ENCODE peak calls at places on chromosomes 12 and 14, in five cellular contexts. O, E, I, Y and A are unnamed samples.

GRCh38 chr12:2064078-2064507 is 11.3 kb downstream of the CACNA1C start:
- DNase-seq in O (no peak), Y (peak), E (no peak), I (no peak), A (no peak)

GRCh38 chr12:117685115-117685926 is 283.5 kb downstream of the KSR2 start:
- DNase-seq in O (peak), Y (peak), E (no peak), I (peak), A (peak)

GRCh38 chr12:78036889-78037288 is 206.2 kb downstream of the NAV3 start:
- DNase-seq in O (no peak), I (no peak), Y (no peak), E (no peak), A (no peak)

GRCh38 chr14:75497191-75497590 is 25.1 kb upstream of the BATF start:
- DNase-seq in E (no peak), I (no peak), Y (no peak), O (no peak), A (no peak)

GRCh38 chr12:13084898-13085640 is 18.4 kb downstream of the GSG1 start:
- DNase-seq in I (no peak), O (no peak), E (no peak), Y (no peak), A (no peak)

GRCh38 chr12:1529862-1530591 is 64.4 kb downstream of the FBXL14 start:
- DNase-seq in E (no peak), O (no peak), Y (peak), I (no peak), A (peak)

GRCh38 chr14:89331398-89331797 is 85.6 kb downstream of the FOXN3 start:
- DNase-seq in E (no peak), Y (no peak), I (no peak), O (no peak), A (no peak)

GRCh38 chr12:53684654-53685220 is 8.9 kb upstream of the ATP5MC2 start:
- DNase-seq in I (no peak), E (no peak), Y (no peak), O (no peak), A (no peak)

GRCh38 chr12:132700212-132700913 is 10.3 kb upstream of the PGAM5 start:
- DNase-seq in I (peak), E (no peak), O (no peak), Y (no peak), A (no peak)

GRCh38 chr12:53231859-53232640 is at the start of gene RARG:
- DNase-seq in I (no peak), Y (peak), O (peak), E (no peak), A (peak)

GRCh38 chr14:70905316-70905715 is 1.9 kb upstream of the PCNX1 start:
- DNase-seq in I (no peak), E (no peak), O (no peak), Y (no peak), A (no peak)

GRCh38 chr12:109702126-109702841 is 11.3 kb upstream of the FAM222A start:
- DNase-seq in I (no peak), E (no peak), O (no peak), Y (no peak), A (no peak)

GRCh38 chr12:124661382-124661781 is 94.0 kb upstream of the NCOR2 start:
- DNase-seq in Y (peak), O (no peak), E (no peak), I (no peak), A (no peak)

GRCh38 chr14:75851574-75851866 is 130.3 kb downstream of the TGFB3 start:
- DNase-seq in I (no peak), Y (no peak), O (no peak), E (no peak), A (no peak)

GRCh38 chr14:53701108-53701875 is 255.3 kb downstream of the BMP4 start:
- DNase-seq in O (no peak), Y (no peak), I (no peak), E (no peak), A (no peak)

GRCh38 chr12:68831751-68832503 is 23.9 kb downstream of the MDM2 start:
- DNase-seq in O (no peak), Y (no peak), I (no peak), E (no peak), A (no peak)

GRCh38 chr12:123013185-123014095 is 33.0 kb downstream of the ARL6IP4 start:
- DNase-seq in I (no peak), E (no peak), O (no peak), Y (no peak), A (no peak)

GRCh38 chr12:89040146-89040964 is 311.9 kb downstream of the DUSP6 start:
- DNase-seq in E (no peak), Y (no peak), I (no peak), O (no peak), A (peak)

GRCh38 chr12:6821674-6822433 is at the start of gene GPR162:
- DNase-seq in I (no peak), E (no peak), O (peak), Y (peak), A (peak)

GRCh38 chr12:14769462-14769836 is 33.8 kb downstream of the WBP11 start:
- DNase-seq in O (peak), Y (peak), E (no peak), I (no peak), A (peak)

GRCh38 chr12:116126610-116127009 is 150.9 kb downstream of the MED13L start:
- DNase-seq in Y (no peak), O (no peak), E (no peak), I (no peak), A (no peak)

GRCh38 chr12:58728397-58728796 is 191.9 kb downstream of the LRIG3 start:
- DNase-seq in I (no peak), Y (no peak), O (no peak), E (no peak), A (no peak)

GRCh38 chr12:49126852-49127763 is 4.1 kb downstream of the TUBA1B start:
- DNase-seq in I (no peak), E (no peak), O (no peak), Y (no peak), A (no peak)

GRCh38 chr14:99321955-99322730 is 50.1 kb upstream of the BCL11B start:
- DNase-seq in I (no peak), Y (no peak), E (no peak), O (no peak), A (no peak)

GRCh38 chr14:36057452-36058142 is 118.9 kb downstream of the PTCSC3 start:
- DNase-seq in I (no peak), E (peak), O (no peak), Y (no peak), A (no peak)

GRCh38 chr12:12022306-12022931 is 48.3 kb upstream of the BCL2L14 start:
- DNase-seq in Y (no peak), O (no peak), E (no peak), I (no peak), A (no peak)

GRCh38 chr12:71476513-71476912 is 36.9 kb downstream of the LGR5 start:
- DNase-seq in E (no peak), O (no peak), I (no peak), Y (no peak), A (no peak)

GRCh38 chr14:90624228-90624627 is 192.0 kb downstream of the TTC7B start:
- DNase-seq in E (peak), Y (no peak), I (no peak), O (no peak), A (no peak)

GRCh38 chr12:122064034-122064777 is 14.3 kb upstream of the MLXIP start:
- DNase-seq in Y (peak), I (no peak), O (peak), E (peak), A (peak)

GRCh38 chr12:61891632-61892031 is 368.6 kb upstream of the USP15 start:
- DNase-seq in I (no peak), O (no peak), Y (no peak), E (no peak), A (no peak)

GRCh38 chr12:2759733-2760132 is 35.0 kb upstream of the FKBP4 start:
- DNase-seq in Y (no peak), O (no peak), E (no peak), I (no peak), A (no peak)

GRCh38 chr14:20998674-20999366 is at the start of gene SLC39A2:
- DNase-seq in O (no peak), E (peak), I (no peak), Y (no peak), A (peak)

GRCh38 chr14:38481939-38482678 is 226.2 kb upstream of the CLEC14A start:
- DNase-seq in Y (no peak), I (no peak), O (no peak), E (no peak), A (peak)

GRCh38 chr12:87270894-87271293 is 758.3 kb downstream of the C12orf50 start:
- DNase-seq in Y (no peak), E (no peak), O (no peak), I (no peak), A (no peak)

GRCh38 chr12:87266305-87266704 is 762.9 kb downstream of the C12orf50 start:
- DNase-seq in Y (no peak), I (no peak), O (no peak), E (no peak), A (peak)
- TF ChIP-seq REST in Y (no peak), I (no peak), O (no peak), E (no peak), A (no peak)

GRCh38 chr12:62917066-62917465 is 17.9 kb downstream of the PPM1H start:
- DNase-seq in I (no peak), O (no peak), Y (no peak), E (no peak), A (no peak)

GRCh38 chr12:62917939-62918338 is 17.0 kb downstream of the PPM1H start:
- DNase-seq in Y (no peak), E (no peak), O (no peak), I (no peak), A (no peak)

GRCh38 chr12:62924084-62924483 is 10.9 kb downstream of the PPM1H start:
- DNase-seq in E (no peak), Y (no peak), I (no peak), O (no peak), A (no peak)

GRCh38 chr12:62922539-62922938 is 12.4 kb downstream of the PPM1H start:
- DNase-seq in Y (no peak), E (no peak), O (no peak), I (no peak), A (no peak)

GRCh38 chr12:62919827-62920226 is 15.1 kb downstream of the PPM1H start:
- DNase-seq in E (no peak), O (no peak), I (no peak), Y (no peak), A (no peak)
- TF ChIP-seq REST in E (no peak), O (no peak), I (no peak), Y (no peak), A (no peak)

DNA sequence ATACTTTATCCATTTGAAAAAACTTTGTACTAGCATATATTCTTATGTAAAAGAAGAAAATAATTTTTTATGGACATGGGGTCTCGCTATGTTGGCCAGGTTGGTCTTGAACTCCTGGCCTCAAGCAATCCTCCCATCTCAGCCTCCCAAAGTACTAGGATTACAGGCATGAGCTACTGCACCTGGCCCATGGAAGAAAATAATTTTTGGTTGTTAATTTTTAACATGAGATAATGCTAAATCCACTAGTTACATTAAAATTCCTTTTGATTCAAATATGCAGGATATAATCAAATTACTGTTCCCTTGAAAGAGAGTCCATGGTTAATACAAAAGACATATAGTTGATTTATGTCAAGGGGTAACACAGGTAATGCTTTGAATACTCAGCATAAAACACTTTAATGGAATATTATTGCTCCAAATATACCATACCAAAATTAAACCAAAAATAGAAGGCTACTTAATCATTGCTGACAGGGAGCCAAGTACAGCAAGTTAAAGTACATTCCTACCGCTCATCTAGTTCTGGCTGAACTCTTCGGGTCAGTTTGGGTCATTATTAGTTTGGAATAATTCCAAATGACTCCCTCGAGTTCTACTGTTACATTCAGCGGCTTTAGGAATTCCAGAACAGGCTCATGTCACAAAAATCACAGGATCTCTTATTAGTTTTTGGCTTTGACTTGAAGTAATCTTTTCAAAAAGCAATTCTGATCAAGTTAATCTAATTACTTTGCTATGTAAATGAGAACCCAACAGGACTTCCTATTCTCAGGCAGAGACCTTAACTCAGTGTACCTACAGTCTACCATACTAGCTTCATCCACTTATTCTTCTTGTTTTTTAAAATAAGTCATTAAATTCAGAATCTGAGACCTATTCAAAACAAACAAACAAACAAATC is 6.1 kb downstream of the SOS2 start:
- DNase-seq in Y (peak), I (no peak), O (no peak), E (no peak), A (peak)
- TF ChIP-seq REST in Y (no peak), I (no peak), O (no peak), E (no peak), A (no peak)

GRCh38 chr12:113297621-113298471 is 37.1 kb downstream of the SLC8B1 start:
- DNase-seq in E (no peak), I (no peak), O (no peak), Y (no peak), A (no peak)

GRCh38 chr12:113295846-113296556 is 38.9 kb downstream of the SLC8B1 start:
- DNase-seq in O (no peak), Y (no peak), E (no peak), I (no peak), A (no peak)

GRCh38 chr12:113298472-113298817 is 36.5 kb downstream of the SLC8B1 start:
- DNase-seq in E (no peak), Y (no peak), I (no peak), O (no peak), A (no peak)

GRCh38 chr12:113296557-113297213 is 38.2 kb downstream of the SLC8B1 start:
- DNase-seq in E (no peak), I (no peak), Y (no peak), O (no peak), A (no peak)

GRCh38 chr12:113297214-113297587 is 37.7 kb downstream of the SLC8B1 start:
- DNase-seq in Y (no peak), I (no peak), O (no peak), E (no peak), A (no peak)
- TF ChIP-seq REST in Y (no peak), I (no peak), O (no peak), E (no peak), A (no peak)

GRCh38 chr14:68546839-68547238 is 246.0 kb downstream of the ZFP36L1 start:
- DNase-seq in E (no peak), Y (no peak), I (no peak), O (no peak), A (no peak)

GRCh38 chr14:68549966-68550705 is 242.7 kb downstream of the ZFP36L1 start:
- DNase-seq in Y (no peak), O (no peak), E (no peak), I (no peak), A (peak)

GRCh38 chr14:68548194-68549056 is 244.4 kb downstream of the ZFP36L1 start:
- DNase-seq in E (peak), O (peak), Y (peak), I (no peak), A (peak)

GRCh38 chr14:68549057-68549421 is 243.8 kb downstream of the ZFP36L1 start:
- DNase-seq in O (peak), E (peak), Y (no peak), I (no peak), A (peak)

GRCh38 chr14:68547305-68548193 is 245.3 kb downstream of the ZFP36L1 start:
- DNase-seq in Y (no peak), O (peak), E (peak), I (peak), A (no peak)
- TF ChIP-seq REST in Y (no peak), O (no peak), E (no peak), I (no peak), A (no peak)

DNA sequence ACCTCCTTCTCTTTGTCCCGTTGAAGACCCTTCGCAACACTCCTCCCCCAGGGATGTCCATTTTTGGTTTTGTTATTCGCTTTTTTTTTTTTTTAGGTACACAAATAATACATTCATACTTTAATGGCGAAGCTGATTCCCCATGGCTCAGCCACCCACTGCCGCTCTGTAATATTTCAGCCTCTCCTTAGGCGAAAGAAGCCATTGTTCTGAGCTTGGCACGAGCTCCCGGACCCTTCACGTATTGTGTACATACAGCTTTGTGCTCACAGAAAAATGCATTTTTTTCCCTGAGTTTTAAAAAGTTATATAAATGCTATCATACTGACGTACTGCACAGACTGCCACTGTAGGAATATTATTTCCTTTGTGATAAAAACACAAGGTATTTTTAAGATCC is 115.0 kb downstream of the TMEM132C start:
- DNase-seq in O (no peak), I (no peak), Y (no peak), E (no peak), A (no peak)
- TF ChIP-seq REST in O (no peak), I (no peak), Y (no peak), E (no peak), A (no peak)

GRCh38 chr14:83147006-83147405 is 1613.4 kb upstream of the SEL1L start:
- DNase-seq in Y (no peak), E (no peak), I (no peak), O (no peak), A (no peak)
- TF ChIP-seq REST in Y (no peak), E (no peak), I (no peak), O (no peak), A (no peak)

GRCh38 chr12:3771853-3772252 is 18.9 kb upstream of the CRACR2A start:
- DNase-seq in Y (no peak), I (no peak), E (no peak), O (no peak), A (no peak)

GRCh38 chr12:3772380-3772779 is 19.5 kb upstream of the CRACR2A start:
- DNase-seq in I (no peak), O (no peak), E (no peak), Y (no peak), A (no peak)

GRCh38 chr12:3775385-3776035 is 22.6 kb upstream of the CRACR2A start:
- DNase-seq in O (no peak), I (no peak), E (no peak), Y (no peak), A (peak)

GRCh38 chr12:3768911-3769447 is 16.1 kb upstream of the CRACR2A start:
- DNase-seq in E (no peak), O (no peak), Y (no peak), I (no peak), A (no peak)

DNA sequence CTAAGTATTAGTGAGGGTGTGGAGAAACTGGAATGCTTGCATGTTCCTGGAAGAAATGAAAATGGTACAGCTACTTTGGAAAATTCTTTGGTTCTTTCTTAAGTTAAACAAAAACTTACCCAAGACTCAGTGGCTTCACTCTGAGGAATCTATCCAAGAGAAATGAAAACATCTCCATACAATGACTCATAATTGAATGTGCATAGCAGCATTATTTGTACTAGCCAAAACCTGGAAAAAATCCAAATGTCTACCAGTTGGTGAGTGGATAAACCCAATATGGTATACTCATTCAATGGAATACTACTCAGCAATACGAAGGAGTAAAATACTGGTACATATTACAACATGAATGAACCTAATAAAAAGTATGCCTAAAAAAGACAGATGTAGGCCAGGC is 18.0 kb upstream of the CRACR2A start:
- DNase-seq in E (no peak), I (no peak), Y (no peak), O (no peak), A (no peak)
- TF ChIP-seq REST in E (no peak), I (no peak), Y (no peak), O (no peak), A (no peak)